ENCODE peak calls at places on chromosome 7, in five cellular contexts. I is H9, Z is fibroblast of the aortic adventitia, E is right lobe of liver, X is HCT116. G is an unnamed sample.

GRCh38 chr7:155850001-155850436 is 37.8 kb upstream of the SHH start:
- DNase-seq in I (no peak), Z (no peak), E (no peak), X (no peak), G (peak)

GRCh38 chr7:80623465-80624252 is 14.8 kb upstream of the CD36 start:
- DNase-seq in I (no peak), Z (no peak), E (no peak), X (no peak), G (no peak)

GRCh38 chr7:146736446-146737190 is 620.0 kb downstream of the CNTNAP2 start:
- DNase-seq in I (no peak), Z (no peak), E (no peak), X (no peak), G (no peak)

GRCh38 chr7:64685741-64686140 is 19.8 kb downstream of the ZNF107 start:
- DNase-seq in I (no peak), Z (no peak), E (no peak), X (no peak), G (no peak)

GRCh38 chr7:157132796-157133195 is 5.9 kb upstream of the UBE3C start:
- DNase-seq in I (no peak), Z (no peak), E (no peak), X (no peak), G (no peak)

GRCh38 chr7:4830176-4830575 is 31.7 kb downstream of the PAPOLB start:
- DNase-seq in I (peak), Z (peak), E (peak), X (peak), G (peak)

GRCh38 chr7:125355899-125356298 is 426.3 kb upstream of the POT1 start:
- DNase-seq in I (no peak), Z (peak), E (no peak), X (no peak), G (no peak)

GRCh38 chr7:130383187-130383980 is 3.1 kb downstream of the CPA1 start:
- DNase-seq in I (no peak), Z (no peak), E (no peak), X (no peak), G (peak)

GRCh38 chr7:84783161-84783803 is 403.6 kb downstream of the SEMA3D start:
- DNase-seq in I (no peak), Z (peak), E (no peak), X (no peak), G (no peak)

GRCh38 chr7:29467193-29467592 is 96.4 kb upstream of the PRR15 start:
- DNase-seq in I (no peak), Z (no peak), E (no peak), X (no peak), G (no peak)

GRCh38 chr7:112946350-112946749 is 140.3 kb downstream of the GPR85 start:
- DNase-seq in I (no peak), Z (no peak), E (no peak), X (no peak), G (no peak)

GRCh38 chr7:123961731-123962130 is 36.7 kb downstream of the SPAM1 start:
- DNase-seq in I (no peak), Z (no peak), E (no peak), X (no peak), G (no peak)

GRCh38 chr7:21922605-21923004 is 23.1 kb downstream of the CDCA7L start:
- DNase-seq in I (no peak), Z (no peak), E (no peak), X (no peak), G (no peak)

GRCh38 chr7:55124989-55125875 is 106.4 kb downstream of the EGFR start:
- DNase-seq in I (no peak), Z (peak), E (no peak), X (no peak), G (no peak)
- TF ChIP-seq CTCF in I (peak), Z (no peak), E (no peak), X (peak), G (no peak)

GRCh38 chr7:42272793-42273665 is 36.0 kb upstream of the GLI3 start:
- DNase-seq in I (peak), Z (peak), E (no peak), X (no peak), G (no peak)
- TF ChIP-seq CTCF in I (peak), Z (peak), E (no peak), X (no peak), G (peak)

GRCh38 chr7:122637799-122638198 is 61.1 kb downstream of the RNF133 start:
- DNase-seq in I (no peak), Z (no peak), E (no peak), X (no peak), G (no peak)

GRCh38 chr7:122643248-122643647 is 55.7 kb downstream of the RNF133 start:
- DNase-seq in I (no peak), Z (no peak), E (no peak), X (no peak), G (no peak)

GRCh38 chr7:122633472-122633871 is 65.4 kb downstream of the RNF133 start:
- DNase-seq in I (no peak), Z (no peak), E (no peak), X (no peak), G (no peak)

DNA sequence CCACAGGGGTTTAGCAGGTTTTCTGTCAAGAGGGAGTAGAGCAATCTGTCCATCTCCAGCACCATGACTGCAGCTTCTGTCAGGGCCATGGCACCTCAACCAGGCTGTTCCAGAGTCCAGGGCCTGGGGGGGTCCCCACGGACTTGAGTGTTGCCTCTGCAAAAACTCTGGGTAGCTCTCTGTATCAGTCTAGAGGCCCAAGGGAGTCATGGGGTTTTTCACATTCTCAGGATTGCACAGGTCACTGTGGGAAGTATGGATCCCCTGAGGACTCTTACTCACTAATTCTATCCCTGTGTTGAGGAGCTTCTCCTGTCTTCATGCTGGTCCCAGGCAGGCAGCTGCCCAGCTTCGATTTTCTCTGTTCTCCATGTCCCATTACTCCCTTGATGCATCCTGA is 60.5 kb downstream of the RNF133 start:
- DNase-seq in I (no peak), Z (no peak), E (no peak), X (no peak), G (no peak)
- TF ChIP-seq CTCF in I (no peak), Z (no peak), E (no peak), X (no peak), G (no peak)

GRCh38 chr7:150368884-150369739 is 490 bp downstream of the REPIN1 start:
- DNase-seq in I (peak), Z (peak), E (peak), X (peak), G (no peak)

GRCh38 chr7:150370612-150371071 is 2.0 kb downstream of the REPIN1 start:
- DNase-seq in I (no peak), Z (peak), E (no peak), X (no peak), G (no peak)

GRCh38 chr7:150371131-150371995 is 2.7 kb downstream of the REPIN1 start:
- DNase-seq in I (peak), Z (no peak), E (no peak), X (no peak), G (no peak)

GRCh38 chr7:150368098-150368883 is at the start of gene REPIN1:
- DNase-seq in I (peak), Z (peak), E (peak), X (peak), G (peak)

GRCh38 chr7:150369740-150370501 is 1.3 kb downstream of the REPIN1 start:
- DNase-seq in I (no peak), Z (no peak), E (no peak), X (no peak), G (no peak)
- TF ChIP-seq CTCF in I (no peak), Z (no peak), E (no peak), X (no peak), G (no peak)

GRCh38 chr7:101865031-101865824 is 47.8 kb downstream of the CUX1 start:
- DNase-seq in I (no peak), Z (no peak), E (no peak), X (no peak), G (no peak)
- TF ChIP-seq CTCF in I (no peak), Z (no peak), E (no peak), X (no peak), G (no peak)

G was measured in type B pancreatic cell.